ENCODE peak calls at places on chromosome 4, in five cellular contexts. H is right atrium auricular region; V is upper lobe of right lung; G is CD4-positive, CD25-positive, alpha-beta regulatory T cell; W is uterus. Q is an unnamed sample. For H3K4me1, the result is how much of the 10 kb centered on the place peaks cover.

GRCh38 chr4:1639299-1639868 is 44.7 kb downstream of the FAM53A start:
- DNase-seq in H (no peak), W (no peak), G (no peak), V (no peak), Q (no peak)

GRCh38 chr4:140056015-140056414 is 98.0 kb downstream of the MAML3 start:
- DNase-seq in W (no peak), V (no peak), H (no peak), G (no peak), Q (no peak)

GRCh38 chr4:180560896-180561295 is 1682.3 kb upstream of the TENM3 start:
- DNase-seq in G (no peak), V (no peak), W (no peak), H (no peak), Q (no peak)

GRCh38 chr4:123200417-123200945 is 196.1 kb upstream of the SPRY1 start:
- DNase-seq in V (no peak), W (no peak), H (no peak), G (no peak), Q (no peak)

GRCh38 chr4:46146993-46147392 is 23.1 kb upstream of the GABRG1 start:
- DNase-seq in H (no peak), G (no peak), W (no peak), V (no peak), Q (no peak)

GRCh38 chr4:79227896-79228295 is 98.0 kb downstream of the NAA11 start:
- DNase-seq in H (no peak), V (peak), G (no peak), W (no peak), Q (peak)

GRCh38 chr4:112099701-112100289 is 45.5 kb upstream of the FAM241A start:
- DNase-seq in W (no peak), H (no peak), G (no peak), V (no peak), Q (no peak)

GRCh38 chr4:81594495-81595169 is 122.9 kb upstream of the RASGEF1B start:
- DNase-seq in V (no peak), W (no peak), G (no peak), H (no peak), Q (no peak)

GRCh38 chr4:176150283-176150682 is 45.1 kb downstream of the SPATA4 start:
- DNase-seq in W (no peak), V (no peak), H (no peak), G (no peak), Q (no peak)

GRCh38 chr4:150518559-150518958 is 63.4 kb upstream of the MAB21L2 start:
- DNase-seq in G (no peak), W (no peak), V (no peak), H (no peak), Q (no peak)

GRCh38 chr4:139455187-139455586 is 1.3 kb downstream of the RAB33B start:
- DNase-seq in H (no peak), V (no peak), W (no peak), G (no peak), Q (no peak)

GRCh38 chr4:128359422-128359821 is 71.8 kb upstream of the PGRMC2 start:
- DNase-seq in W (no peak), H (no peak), V (no peak), G (no peak), Q (no peak)

GRCh38 chr4:7771541-7772507 is 167.8 kb downstream of the AFAP1 start:
- DNase-seq in V (peak), W (no peak), G (no peak), H (no peak), Q (no peak)

GRCh38 chr4:140726776-140727500 is 29.2 kb downstream of the TBC1D9 start:
- DNase-seq in H (no peak), V (no peak), G (no peak), W (no peak), Q (no peak)

GRCh38 chr4:16897991-16898827 is at the start of gene LDB2:
- DNase-seq in G (no peak), V (peak), W (peak), H (peak), Q (peak)

GRCh38 chr4:1547863-1548637 is 136.1 kb downstream of the FAM53A start:
- DNase-seq in V (no peak), W (peak), H (peak), G (no peak), Q (peak)

GRCh38 chr4:6746721-6747689 is 31.0 kb downstream of the BLOC1S4 start:
- DNase-seq in G (no peak), H (no peak), V (peak), W (no peak), Q (no peak)

GRCh38 chr4:48546336-48546735 is 56.3 kb downstream of the ZAR1 start:
- DNase-seq in W (no peak), V (no peak), G (no peak), H (no peak), Q (no peak)

GRCh38 chr4:2084316-2084715 is 25.2 kb downstream of the NAT8L start:
- DNase-seq in W (no peak), G (no peak), H (no peak), V (peak), Q (no peak)

GRCh38 chr4:177281544-177281943 is 28.1 kb upstream of the NEIL3 start:
- DNase-seq in H (no peak), W (no peak), G (no peak), V (no peak), Q (no peak)

GRCh38 chr4:139137745-139138144 is 39.3 kb downstream of the ELF2 start:
- DNase-seq in H (no peak), W (no peak), V (no peak), G (no peak), Q (no peak)

GRCh38 chr4:16067515-16067914 is 16.3 kb downstream of the PROM1 start:
- DNase-seq in G (no peak), W (no peak), H (no peak), V (no peak), Q (no peak)

GRCh38 chr4:159229164-159229563 is 126.3 kb downstream of the RAPGEF2 start:
- DNase-seq in V (no peak), G (no peak), H (no peak), W (no peak), Q (no peak)

GRCh38 chr4:24330198-24330972 is 254.0 kb downstream of the DHX15 start:
- DNase-seq in H (no peak), W (no peak), G (no peak), V (no peak), Q (peak)

GRCh38 chr4:67744561-67745283 is 9.5 kb downstream of the GNRHR start:
- DNase-seq in W (no peak), G (no peak), H (no peak), V (no peak), Q (no peak)

GRCh38 chr4:67885727-67886126 is 1.9 kb upstream of the TMPRSS11D start:
- DNase-seq in V (no peak), H (no peak), W (no peak), G (no peak), Q (no peak)

GRCh38 chr4:74624351-74625151 is 169.8 kb downstream of the BTC start:
- DNase-seq in V (no peak), W (no peak), H (no peak), G (no peak), Q (no peak)

GRCh38 chr4:185318679-185319078 is 77.0 kb downstream of the LRP2BP start:
- DNase-seq in H (no peak), V (no peak), G (no peak), W (no peak), Q (no peak)

GRCh38 chr4:6815029-6815836 is 32.7 kb downstream of the KIAA0232 start:
- DNase-seq in H (no peak), V (no peak), W (no peak), G (no peak), Q (no peak)

GRCh38 chr4:177117256-177117655 is 192.4 kb upstream of the NEIL3 start:
- DNase-seq in V (no peak), W (no peak), H (no peak), G (no peak), Q (no peak)

GRCh38 chr4:2648159-2648814 is 107.8 kb downstream of the TNIP2 start:
- DNase-seq in H (no peak), V (peak), G (no peak), W (no peak), Q (no peak)

GRCh38 chr4:76365636-76366035 is 55.3 kb downstream of the CCDC158 start:
- DNase-seq in W (no peak), V (no peak), G (no peak), H (no peak), Q (no peak)

GRCh38 chr4:53009824-53010223 is 147.7 kb downstream of the RASL11B start:
- DNase-seq in W (no peak), G (no peak), H (no peak), V (no peak), Q (no peak)

GRCh38 chr4:1285790-1286553 is 3.7 kb upstream of the MAEA start:
- DNase-seq in W (no peak), H (no peak), V (no peak), G (no peak), Q (no peak)

GRCh38 chr4:11427201-11427996 is 1.3 kb downstream of the HS3ST1 start:
- DNase-seq in W (no peak), H (no peak), V (no peak), G (no peak), Q (no peak)

GRCh38 chr4:21742326-21742725 is 206.2 kb downstream of the KCNIP4 start:
- DNase-seq in H (no peak), W (no peak), V (no peak), G (no peak), Q (no peak)

DNA sequence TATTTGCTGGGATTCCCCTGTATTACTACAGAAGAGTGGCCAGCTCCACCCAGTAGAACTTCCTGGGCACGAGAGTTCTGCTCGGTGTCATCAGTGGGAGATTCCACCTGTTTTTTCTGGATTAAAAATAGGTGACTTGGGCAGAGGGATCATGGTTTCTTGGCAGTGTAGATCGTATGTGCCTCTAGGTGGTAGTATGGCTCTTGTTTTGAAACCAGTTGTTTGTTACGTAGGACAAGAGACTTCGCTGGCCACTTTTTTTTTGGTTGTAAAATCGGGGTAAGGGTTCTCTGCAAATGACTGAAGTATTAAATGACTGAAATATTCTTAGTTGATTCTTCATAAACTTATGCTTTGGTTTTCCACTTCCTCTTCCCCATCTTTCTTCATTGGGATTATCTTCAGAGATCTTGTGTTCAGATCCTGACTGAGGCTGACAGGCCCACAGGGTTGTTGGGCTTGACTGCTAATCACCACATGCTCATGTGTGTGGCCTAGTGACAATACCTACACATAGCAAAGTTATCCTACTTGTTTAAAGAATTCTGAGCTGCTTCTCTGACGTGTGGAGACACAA is 43.8 kb upstream of the WDR1 start:
- DNase-seq in V (no peak), H (no peak), W (no peak), G (no peak), Q (no peak)
- H3K4me3 ChIP-seq in V (no peak), H (no peak), W (no peak), G (no peak), Q (no peak)

DNA sequence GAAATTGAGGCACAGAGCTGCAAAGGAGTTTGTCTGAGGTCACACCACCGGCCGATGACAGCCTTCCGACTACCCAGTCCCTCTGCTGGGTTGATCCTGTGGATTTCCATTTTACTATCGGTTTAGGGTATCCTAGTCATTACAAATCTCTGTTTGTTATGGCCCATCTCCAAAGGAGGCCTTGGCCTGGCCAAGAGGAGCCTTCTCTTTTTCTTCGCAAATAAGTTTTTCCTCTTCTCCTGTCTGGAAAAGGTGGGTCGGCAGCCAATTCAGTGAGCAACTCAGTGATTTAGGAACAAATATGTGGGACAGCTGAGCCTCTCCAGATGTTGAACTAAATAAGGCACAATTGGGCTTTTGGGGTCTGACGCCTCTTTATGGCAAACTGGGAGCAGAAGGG is 169.2 kb upstream of the RBPJ start:
- DNase-seq in W (peak), H (no peak), V (no peak), G (no peak), Q (peak)
- H3K27ac ChIP-seq in W (peak), H (peak), V (no peak), G (no peak), Q (no peak)

DNA sequence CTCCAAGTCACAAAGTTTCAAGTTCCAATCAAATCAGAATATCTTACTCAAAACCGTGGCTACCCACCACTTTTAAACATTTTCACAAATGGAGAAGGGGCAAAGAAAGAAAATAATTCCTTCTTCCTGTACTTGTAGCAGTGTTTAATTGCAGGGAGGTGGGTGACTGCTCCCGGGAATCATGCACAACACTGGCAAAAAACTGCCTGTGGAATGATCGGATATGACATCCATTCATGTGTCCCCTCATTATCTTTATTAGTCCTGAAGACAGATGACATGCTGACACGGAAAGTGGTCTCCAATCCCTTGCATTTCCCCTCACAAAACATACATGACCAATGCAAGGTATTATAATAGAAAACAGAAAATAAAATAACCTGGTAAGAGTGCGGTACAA is 2.0 kb downstream of the TSPAN5 start:
- DNase-seq in H (no peak), W (no peak), G (no peak), V (no peak), Q (no peak)
- H3K4me1 ChIP-seq in H (under half), W (under half), G (half or more), V (under half), Q (under half)

GRCh38 chr4:108622022-108622421 is 1.6 kb downstream of the RPL34 start:
- DNase-seq in V (no peak), H (no peak), W (no peak), G (no peak), Q (no peak)

GRCh38 chr4:108622828-108623227 is 2.5 kb downstream of the RPL34 start:
- DNase-seq in W (no peak), G (no peak), H (no peak), V (no peak), Q (no peak)

GRCh38 chr4:108620933-108621905 is 843 bp downstream of the RPL34 start:
- DNase-seq in V (no peak), H (no peak), G (no peak), W (no peak), Q (no peak)

GRCh38 chr4:108626056-108626455 is 5.7 kb downstream of the RPL34 start:
- DNase-seq in G (no peak), H (no peak), W (no peak), V (no peak), Q (no peak)

DNA sequence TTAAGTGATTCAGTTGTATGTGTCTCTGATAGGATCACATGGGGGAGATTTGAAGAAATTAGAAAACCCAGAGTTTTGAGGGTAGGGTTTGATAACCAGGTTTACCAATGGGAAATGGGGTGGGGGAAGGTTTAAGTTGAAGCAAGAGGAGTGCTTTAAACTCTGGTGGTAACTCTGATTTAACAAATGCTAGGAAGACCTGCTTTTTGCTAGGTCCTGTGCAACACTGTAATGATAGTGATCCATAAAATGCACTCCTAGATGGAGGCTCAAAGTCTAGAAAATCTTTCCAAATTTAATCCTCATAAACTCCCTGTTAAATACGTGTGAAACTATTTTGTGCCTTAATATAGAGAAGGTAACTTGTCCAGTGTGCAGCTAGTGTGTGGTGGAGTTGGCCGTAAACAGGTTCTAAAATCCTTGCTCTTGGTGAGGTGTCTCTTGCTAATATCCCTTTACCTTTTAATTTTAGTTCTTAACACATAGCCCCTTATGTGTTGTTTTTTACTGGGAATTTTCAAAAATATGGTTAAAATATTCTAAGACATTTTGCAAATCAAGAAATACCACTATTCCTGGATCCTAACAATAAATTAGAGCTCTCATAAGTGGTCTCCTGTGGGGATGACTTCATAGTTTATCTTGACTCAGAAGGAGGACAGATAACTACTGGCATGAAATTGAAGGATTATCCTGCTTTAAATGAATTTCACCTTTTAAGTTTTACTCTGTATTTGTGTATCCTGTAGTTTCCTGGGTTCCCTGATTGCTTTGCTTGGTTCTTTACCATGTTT is 4.1 kb downstream of the RPL34 start:
- DNase-seq in G (no peak), V (no peak), H (no peak), W (no peak), Q (no peak)
- H3K4me3 ChIP-seq in G (peak), V (no peak), H (no peak), W (no peak), Q (no peak)

GRCh38 chr4:31069151-31069550 is 349.0 kb downstream of the PCDH7 start:
- DNase-seq in V (no peak), W (no peak), G (no peak), H (no peak), Q (no peak)
- H3K27ac ChIP-seq in V (no peak), W (no peak), G (no peak), H (no peak), Q (no peak)

DNA sequence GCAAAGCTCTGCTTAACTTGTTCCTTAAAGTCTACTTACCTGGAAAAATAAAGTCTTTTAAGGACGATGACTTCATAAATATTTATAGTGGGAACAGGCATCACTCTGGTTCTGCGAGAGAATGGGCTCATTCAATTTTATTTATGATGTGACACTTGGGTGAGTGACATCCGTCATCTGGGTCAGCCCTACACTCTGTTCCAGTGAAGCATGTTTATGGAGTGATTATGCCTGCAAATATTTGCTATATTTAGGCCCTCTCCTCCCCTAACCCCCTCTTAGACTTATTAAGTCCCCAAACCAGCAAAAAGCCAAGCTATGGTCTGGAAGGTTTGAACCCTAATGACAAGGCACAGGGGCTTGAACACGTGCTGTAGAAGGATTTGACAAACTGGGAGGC is 55.8 kb downstream of the C4orf51 start:
- DNase-seq in W (no peak), G (no peak), V (no peak), H (no peak), Q (no peak)
- H3K4me1 ChIP-seq in W (under half), G (under half), V (under half), H (half or more), Q (under half)